ENCODE peak calls at places on chromosomes 11 and 22, in six cellular contexts. Y, O, L, M, J and I are unnamed samples.

GRCh38 chr11:46524201-46524600 is 69.6 kb downstream of the AMBRA1 start:
- DNase-seq in L (no peak), Y (no peak), M (no peak), O (no peak), J (no peak), I (no peak)

GRCh38 chr11:76172583-76172982 is 33.7 kb downstream of the WNT11 start:
- DNase-seq in J (no peak), O (no peak), L (no peak), M (no peak), Y (no peak), I (no peak)

GRCh38 chr11:103536335-103536722 is 427.1 kb downstream of the DYNC2H1 start:
- DNase-seq in J (no peak), M (no peak), Y (no peak), O (no peak), L (no peak), I (no peak)

GRCh38 chr11:93843906-93844305 is 6.5 kb downstream of the VSTM5 start:
- DNase-seq in M (no peak), L (no peak), O (peak; percentile 27), J (no peak), Y (no peak), I (no peak)

GRCh38 chr11:2305862-2306823 is 4.3 kb downstream of the TSPAN32 start:
- DNase-seq in L (no peak), Y (peak; percentile 93), O (peak; percentile 85), J (no peak), M (no peak), I (peak; percentile 86)

GRCh38 chr11:128289048-128289447 is 298.3 kb downstream of the ETS1 start:
- DNase-seq in M (no peak), O (no peak), Y (no peak), J (no peak), L (no peak), I (no peak)

GRCh38 chr22:20998411-20999336 is 3.2 kb downstream of the THAP7 start:
- DNase-seq in J (no peak), M (no peak), L (no peak), O (peak; percentile 29), Y (no peak), I (no peak)

GRCh38 chr11:115759622-115760527 is 255.7 kb upstream of the CADM1 start:
- DNase-seq in Y (peak; percentile 21), O (no peak), J (peak; percentile 64), L (no peak), M (no peak), I (no peak)

GRCh38 chr11:134369656-134370525 is 38.1 kb downstream of the GLB1L2 start:
- DNase-seq in J (peak; percentile 55), L (no peak), O (no peak), M (no peak), Y (no peak), I (peak; percentile 59)

GRCh38 chr11:83120328-83120727 is 36.6 kb upstream of the PCF11 start:
- DNase-seq in L (no peak), O (peak; percentile 10), Y (no peak), M (no peak), J (no peak), I (no peak)

GRCh38 chr11:1762537-1763302 is 1.0 kb downstream of the CTSD start:
- DNase-seq in J (no peak), L (peak; percentile 58), M (peak; percentile 90), Y (peak; percentile 56), O (no peak), I (peak; percentile 83)

GRCh38 chr22:23012081-23012622 is 58.2 kb upstream of the GNAZ start:
- DNase-seq in L (no peak), O (no peak), M (no peak), Y (no peak), J (no peak), I (no peak)

GRCh38 chr22:36344106-36344827 is 43.5 kb downstream of the MYH9 start:
- DNase-seq in L (no peak), Y (no peak), O (no peak), M (no peak), J (no peak), I (no peak)

GRCh38 chr11:128775513-128775912 is 81.6 kb downstream of the FLI1 start:
- DNase-seq in Y (no peak), O (no peak), M (no peak), L (no peak), J (no peak), I (no peak)

GRCh38 chr11:131279685-131280084 is 90.7 kb upstream of the NTM start:
- DNase-seq in J (no peak), Y (no peak), M (no peak), L (no peak), O (no peak), I (no peak)

GRCh38 chr22:31328545-31328960 is 17.6 kb downstream of the PATZ1 start:
- DNase-seq in M (no peak), Y (no peak), L (no peak), O (no peak), J (no peak), I (no peak)

GRCh38 chr11:64633555-64634159 is 42.6 kb downstream of the SLC22A12 start:
- DNase-seq in Y (no peak), O (no peak), J (no peak), L (no peak), M (no peak), I (no peak)

GRCh38 chr11:60169264-60169915 is 13.5 kb downstream of the MS4A6A start:
- DNase-seq in L (no peak), M (no peak), O (no peak), Y (peak; percentile 32), J (no peak), I (no peak)

GRCh38 chr11:126695293-126695692 is 305.3 kb downstream of the KIRREL3 start:
- DNase-seq in M (no peak), O (no peak), J (no peak), L (no peak), Y (no peak), I (no peak)

GRCh38 chr11:2807276-2807681 is 78.3 kb downstream of the CDKN1C start:
- DNase-seq in J (peak; percentile 84), O (no peak), L (peak; percentile 84), M (peak; percentile 15), Y (peak; percentile 89), I (peak; percentile 56)

GRCh38 chr11:17927643-17928343 is 85.1 kb downstream of the SERGEF start:
- DNase-seq in M (peak; percentile 19), L (no peak), Y (no peak), O (peak; percentile 85), J (no peak), I (no peak)

GRCh38 chr11:84261707-84262106 is 975.5 kb upstream of the CCDC90B start:
- DNase-seq in L (no peak), O (no peak), Y (no peak), M (no peak), J (no peak), I (no peak)

GRCh38 chr11:117462183-117462574 is 134.5 kb downstream of the CEP164 start:
- DNase-seq in L (no peak), O (no peak), Y (no peak), J (no peak), M (no peak), I (peak; percentile 53)

GRCh38 chr11:43574949-43575915 is 105.3 kb upstream of the HSD17B12 start:
- DNase-seq in Y (peak; percentile 53), M (no peak), O (peak; percentile 82), L (no peak), J (no peak), I (no peak)

GRCh38 chr22:50015451-50016307 is 3.1 kb upstream of the IL17REL start:
- DNase-seq in J (peak; percentile 57), Y (no peak), M (no peak), L (no peak), O (no peak), I (peak; percentile 63)

GRCh38 chr11:118908931-118909618 is 16.7 kb downstream of the BCL9L start:
- DNase-seq in Y (peak; percentile 93), O (peak; percentile 92), M (peak; percentile 85), J (peak; percentile 82), L (peak; percentile 70), I (peak; percentile 74)

GRCh38 chr11:73126804-73127480 is 15.2 kb downstream of the FCHSD2 start:
- DNase-seq in Y (no peak), M (no peak), L (no peak), O (no peak), J (no peak), I (no peak)

GRCh38 chr11:112291191-112291590 is 30.5 kb upstream of the PLET1 start:
- DNase-seq in J (no peak), M (no peak), Y (no peak), O (no peak), L (no peak), I (no peak)

GRCh38 chr22:32515074-32515473 is 40.5 kb downstream of the FBXO7 start:
- DNase-seq in J (no peak), L (no peak), M (no peak), Y (no peak), O (no peak), I (no peak)

GRCh38 chr22:28899199-28899853 is 16.0 kb downstream of the ZNRF3 start:
- DNase-seq in J (peak; percentile 40), L (no peak), M (no peak), Y (no peak), O (peak; percentile 20), I (peak; percentile 79)

GRCh38 chr11:66857234-66857926 is 516 bp downstream of the LRFN4 start:
- DNase-seq in Y (peak; percentile 34), J (peak; percentile 62), O (no peak), M (no peak), L (no peak), I (peak; percentile 75)

DNA sequence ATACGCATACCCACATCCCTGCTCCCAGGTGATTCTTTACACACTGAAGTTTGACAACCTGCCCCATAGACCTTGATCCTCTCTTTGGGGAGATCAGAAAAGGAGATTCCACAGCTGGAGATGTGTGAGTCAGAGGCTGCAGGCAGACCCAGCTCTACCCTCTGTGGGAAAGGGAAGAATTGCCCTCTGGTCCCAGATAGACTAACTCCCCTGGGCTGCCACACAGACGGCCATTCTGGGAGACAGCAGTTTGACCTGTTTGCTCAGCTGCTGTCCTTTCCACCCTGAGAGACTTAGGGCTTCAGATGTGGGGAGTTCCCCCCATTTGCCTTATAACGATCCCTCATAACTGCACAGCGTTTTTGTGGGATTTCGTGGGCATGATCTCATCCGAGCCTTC is 14.0 kb downstream of the FAM83F start:
- DNase-seq in Y (no peak), O (peak; percentile 11), M (no peak), J (no peak), L (no peak), I (no peak)
- H3K4me3 ChIP-seq in Y (no peak overlapping the region), O (no peak overlapping the region), M (no peak overlapping the region), J (no peak overlapping the region), L (no peak overlapping the region), I (no peak overlapping the region)

GRCh38 chr22:40194656-40195055 is 16.9 kb downstream of the TNRC6B start:
- DNase-seq in M (no peak), L (no peak), O (no peak), J (peak; percentile 5), Y (no peak), I (no peak)
- H3K4me1 ChIP-seq in M (peaks cover 67% of the 10 kb centered on the region), L (peaks cover 8% of the 10 kb centered on the region), O (peaks cover 15% of the 10 kb centered on the region), J (peaks cover 28% of the 10 kb centered on the region), Y (peaks cover 25% of the 10 kb centered on the region), I (peaks cover 10% of the 10 kb centered on the region)

DNA sequence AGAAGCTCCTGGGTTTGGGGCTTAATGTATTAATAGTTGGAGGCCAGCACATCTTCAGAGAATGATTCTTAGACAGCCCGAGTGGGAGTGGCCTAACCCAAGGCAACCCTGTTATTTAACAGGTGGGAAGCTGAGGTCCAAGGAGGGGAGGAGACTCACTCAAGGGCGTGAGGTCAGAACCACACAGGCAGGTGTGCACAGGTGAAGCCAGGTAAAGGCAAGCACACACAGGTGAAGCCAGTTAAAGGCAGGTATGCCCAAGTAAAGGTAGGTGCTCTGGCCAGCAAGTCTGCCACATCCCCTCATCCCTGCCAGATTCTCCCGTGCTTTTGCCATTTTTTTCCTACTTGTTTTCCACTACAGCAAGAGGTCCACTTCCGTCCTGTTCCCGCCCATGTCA is 2.9 kb upstream of the SHANK2 start:
- DNase-seq in M (no peak), L (no peak), J (no peak), Y (no peak), O (no peak), I (no peak)
- TF ChIP-seq POLR2A in M (no peak), L (no peak), J (no peak), Y (no peak), O (no peak), I (no peak)

GRCh38 chr11:16788141-16789060 is 50.0 kb downstream of the C11orf58 start:
- DNase-seq in Y (peak; percentile 67), M (peak; percentile 34), O (peak; percentile 71), J (no peak), L (peak; percentile 67), I (peak; percentile 91)
- H3K4me3 ChIP-seq in Y (no peak overlapping the region), M (no peak overlapping the region), O (no peak overlapping the region), J (no peak overlapping the region), L (no peak overlapping the region), I (no peak overlapping the region)